ENCODE peak calls at places on chromosomes 3 and 15, in four cellular contexts. M is astrocyte of the spinal cord, N is sigmoid colon, S is WTC11. A is an unnamed sample.

GRCh38 chr3:170296703-170297102 is 60.8 kb upstream of the SKIL start:
- DNase-seq in M (no peak), S (no peak), N (no peak), A (no peak)

GRCh38 chr3:54393150-54393549 is 270.8 kb downstream of the CACNA2D3 start:
- DNase-seq in N (no peak), S (no peak), M (no peak), A (no peak)

GRCh38 chr3:112327371-112327951 is 5.5 kb upstream of the CD200 start:
- DNase-seq in S (no peak), N (no peak), M (peak), A (peak)

GRCh38 chr15:89954541-89954940 is 41.8 kb upstream of the ARPIN start:
- DNase-seq in S (no peak), M (no peak), N (no peak), A (no peak)

GRCh38 chr3:185658504-185658912 is 72.4 kb downstream of the SENP2 start:
- DNase-seq in S (no peak), M (peak), N (peak), A (peak)

GRCh38 chr3:72347819-72348319 is 500.4 kb downstream of the SHQ1 start:
- DNase-seq in S (peak), M (peak), N (peak), A (no peak)

GRCh38 chr3:62876064-62876463 is 848 bp upstream of the CADPS start:
- DNase-seq in M (peak), N (no peak), S (peak), A (no peak)

GRCh38 chr3:142602630-142603339 is 6.6 kb downstream of the PLS1 start:
- DNase-seq in M (no peak), N (no peak), S (no peak), A (no peak)

GRCh38 chr15:70095387-70096214 is 2.1 kb downstream of the TLE3 start:
- DNase-seq in S (peak), N (peak), M (no peak), A (no peak)

GRCh38 chr3:57221883-57222282 is 5.6 kb upstream of the APPL1 start:
- DNase-seq in S (no peak), N (no peak), M (peak), A (peak)

GRCh38 chr3:58999134-58999778 is 50.6 kb downstream of the CFAP20DC start:
- DNase-seq in M (no peak), N (no peak), S (no peak), A (peak)

GRCh38 chr15:59266015-59266414 is 59.4 kb downstream of the LDHAL6B start:
- DNase-seq in S (no peak), N (no peak), M (no peak), A (no peak)

GRCh38 chr15:91572110-91572509 is 281.4 kb upstream of the SLCO3A1 start:
- DNase-seq in S (no peak), N (no peak), M (peak), A (no peak)

GRCh38 chr15:40477703-40478269 is 7.0 kb downstream of the CHST14 start:
- DNase-seq in M (no peak), N (no peak), S (no peak), A (no peak)

GRCh38 chr3:134485075-134485536 is 679 bp downstream of the ANAPC13 start:
- DNase-seq in M (no peak), S (no peak), N (no peak), A (no peak)

GRCh38 chr3:179801263-179801662 is 148.4 kb downstream of the USP13 start:
- DNase-seq in N (no peak), M (peak), S (no peak), A (peak)

GRCh38 chr15:38885001-38885400 is 320.4 kb upstream of the RASGRP1 start:
- DNase-seq in N (no peak), M (peak), S (no peak), A (peak)

GRCh38 chr3:133509482-133509881 is 64.0 kb upstream of the CDV3 start:
- DNase-seq in N (no peak), S (no peak), M (no peak), A (no peak)

GRCh38 chr3:43790476-43790875 is 99.7 kb downstream of the ABHD5 start:
- DNase-seq in M (no peak), N (no peak), S (no peak), A (no peak)

GRCh38 chr15:69760890-69761568 is 308.4 kb downstream of the RPLP1 start:
- DNase-seq in S (no peak), N (peak), M (peak), A (peak)

GRCh38 chr3:170259853-170260386 is 37.7 kb downstream of the PRKCI start:
- DNase-seq in M (no peak), S (no peak), N (no peak), A (no peak)

GRCh38 chr15:70503073-70503745 is 260.1 kb downstream of the UACA start:
- DNase-seq in N (no peak), M (no peak), S (no peak), A (no peak)

GRCh38 chr3:58564456-58565160 is 12.6 kb downstream of the FAM107A start:
- DNase-seq in N (no peak), M (peak), S (no peak), A (peak)

GRCh38 chr15:65902373-65902772 is 33.1 kb downstream of the RAB11A start:
- DNase-seq in M (no peak), S (no peak), N (peak), A (no peak)

GRCh38 chr3:36373084-36373483 is 7.2 kb upstream of the STAC start:
- DNase-seq in S (no peak), M (peak), N (no peak), A (no peak)

GRCh38 chr3:39281533-39281932 is 1.7 kb upstream of the CX3CR1 start:
- DNase-seq in M (no peak), S (no peak), N (no peak), A (no peak)

GRCh38 chr15:80012060-80012726 is 41.2 kb upstream of the BCL2A1 start:
- DNase-seq in S (no peak), M (no peak), N (no peak), A (no peak)

GRCh38 chr3:51830986-51831385 is 30.4 kb upstream of the IQCF2 start:
- DNase-seq in S (no peak), M (no peak), N (no peak), A (no peak)

GRCh38 chr3:60652829-60653228 is 598.4 kb downstream of the FHIT start:
- DNase-seq in N (no peak), M (no peak), S (no peak), A (no peak)

GRCh38 chr3:60651799-60652198 is 599.5 kb downstream of the FHIT start:
- DNase-seq in N (no peak), S (no peak), M (no peak), A (no peak)

GRCh38 chr3:60645801-60646200 is 605.5 kb downstream of the FHIT start:
- DNase-seq in S (no peak), M (no peak), N (no peak), A (no peak)

GRCh38 chr3:60650171-60650570 is 601.1 kb downstream of the FHIT start:
- DNase-seq in M (no peak), N (no peak), S (no peak), A (no peak)
- TF ChIP-seq CTCF in M (no peak), N (no peak), S (no peak), A (no peak)

DNA sequence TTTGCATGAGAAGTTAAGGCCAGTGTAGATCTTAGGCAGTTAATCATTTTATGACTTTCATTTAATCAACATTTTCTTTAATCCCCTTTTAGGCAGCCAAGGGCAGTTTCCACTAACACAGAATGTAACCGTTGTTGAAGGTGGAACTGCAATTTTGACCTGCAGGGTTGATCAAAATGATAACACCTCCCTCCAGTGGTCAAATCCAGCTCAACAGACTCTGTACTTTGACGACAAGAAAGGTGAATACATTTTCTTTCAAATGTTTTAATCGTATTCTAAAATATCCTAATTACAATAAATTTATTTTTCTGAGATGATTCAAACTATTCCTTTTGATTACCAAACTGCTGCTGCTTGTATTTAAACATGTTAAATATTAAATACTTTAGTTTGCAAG is 843.2 kb downstream of the CADM2 start:
- DNase-seq in N (no peak), S (peak), M (no peak), A (no peak)
- TF ChIP-seq CTCF in N (no peak), S (peak), M (peak), A (peak)

GRCh38 chr15:84946772-84947489 is 34.7 kb upstream of the PDE8A start:
- DNase-seq in M (no peak), N (peak), S (no peak), A (no peak)

GRCh38 chr15:84942456-84942855 is 39.2 kb upstream of the PDE8A start:
- DNase-seq in N (peak), S (no peak), M (no peak), A (no peak)

GRCh38 chr15:84947947-84948830 is 33.5 kb upstream of the PDE8A start:
- DNase-seq in N (peak), M (peak), S (no peak), A (peak)

GRCh38 chr15:84944311-84944710 is 37.3 kb upstream of the PDE8A start:
- DNase-seq in M (no peak), N (peak), S (no peak), A (no peak)

DNA sequence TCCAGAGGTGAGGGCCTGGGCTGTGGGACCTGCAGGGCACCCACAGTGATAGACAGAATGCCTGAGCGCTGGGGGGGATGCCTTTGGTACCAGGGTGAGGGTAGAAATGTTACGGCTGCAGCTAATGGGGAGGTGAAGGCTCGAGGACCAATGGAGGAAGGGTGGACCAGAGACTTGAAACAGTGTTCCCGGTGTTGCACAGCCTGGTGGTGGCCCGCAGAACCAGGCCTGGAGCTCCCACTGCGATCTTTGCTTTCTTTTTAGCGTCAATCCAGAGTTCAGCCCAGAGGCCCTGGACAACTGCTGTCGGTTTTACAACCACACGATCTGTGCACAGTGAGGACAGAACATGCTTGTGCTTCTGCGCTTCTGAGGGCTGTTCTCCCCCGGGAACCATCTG is 36.8 kb upstream of the PDE8A start:
- DNase-seq in M (no peak), S (no peak), N (peak), A (no peak)
- TF ChIP-seq CTCF in M (no peak), S (no peak), N (no peak), A (no peak)

GRCh38 chr3:157767602-157768001 is 264.4 kb upstream of the VEPH1 start:
- DNase-seq in N (no peak), M (peak), S (no peak), A (no peak)
- TF ChIP-seq CTCF in N (no peak), M (no peak), S (no peak), A (no peak)

GRCh38 chr15:23859008-23859407 is 171.9 kb upstream of the NDN start:
- DNase-seq in N (no peak), M (no peak), S (no peak), A (no peak)

GRCh38 chr15:23855947-23856346 is 168.8 kb upstream of the NDN start:
- DNase-seq in S (no peak), M (no peak), N (no peak), A (no peak)

GRCh38 chr15:23854535-23855252 is 167.6 kb upstream of the NDN start:
- DNase-seq in M (no peak), S (no peak), N (no peak), A (no peak)

GRCh38 chr15:23855260-23855659 is 168.2 kb upstream of the NDN start:
- DNase-seq in N (no peak), M (no peak), S (no peak), A (no peak)

DNA sequence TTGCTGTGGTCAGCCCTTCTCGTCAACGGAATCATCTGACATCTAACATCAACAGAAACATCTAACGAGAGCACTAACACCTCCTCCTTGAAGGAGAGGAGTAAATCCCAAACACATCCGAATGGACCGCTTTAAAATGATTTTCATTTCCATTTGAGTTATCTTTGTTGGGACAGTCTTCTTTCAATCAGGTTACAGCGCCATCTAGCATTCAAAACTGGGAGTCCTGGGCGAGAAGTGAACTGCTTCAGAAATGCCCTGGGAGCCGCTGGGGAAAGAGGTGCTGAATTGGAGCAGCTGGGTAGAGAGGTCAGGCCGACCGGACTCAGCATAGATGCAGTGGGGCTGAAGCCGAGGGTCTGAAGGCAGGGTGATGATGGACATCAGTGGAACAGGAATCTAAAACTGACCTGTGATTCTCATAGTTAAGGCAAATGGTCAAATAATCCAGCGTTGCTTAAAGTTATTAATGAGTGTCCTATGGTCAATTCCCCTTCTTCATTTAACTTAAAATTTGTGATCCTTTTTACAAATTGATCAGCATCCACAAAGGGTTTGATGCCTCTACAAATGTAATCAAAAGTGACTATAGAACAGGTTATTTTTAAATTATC is 170.0 kb upstream of the NDN start:
- DNase-seq in N (no peak), M (peak), S (peak), A (no peak)
- TF ChIP-seq CTCF in N (no peak), M (peak), S (peak), A (peak)

DNA sequence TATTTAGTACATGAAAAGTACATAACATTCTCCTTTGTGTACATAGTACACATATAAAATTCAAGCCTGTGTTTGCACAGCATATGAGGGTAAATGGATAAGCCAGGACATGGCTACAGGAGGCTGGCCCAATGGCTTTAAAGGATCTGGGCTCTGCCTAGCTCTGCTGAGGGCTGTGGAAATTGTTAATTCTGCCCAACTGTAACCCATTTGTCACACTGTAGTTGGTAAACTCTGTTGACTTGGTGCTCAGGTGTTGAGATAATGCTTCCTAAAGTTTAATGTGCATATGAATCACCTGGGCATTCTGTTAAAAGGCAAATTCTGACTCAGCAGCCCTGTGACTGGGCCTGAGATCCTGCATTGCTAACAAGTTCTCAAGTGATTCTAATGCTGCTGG is 196.5 kb upstream of the ZPLD1 start:
- DNase-seq in M (no peak), S (no peak), N (no peak), A (no peak)
- TF ChIP-seq CTCF in M (no peak), S (no peak), N (no peak), A (no peak)

DNA sequence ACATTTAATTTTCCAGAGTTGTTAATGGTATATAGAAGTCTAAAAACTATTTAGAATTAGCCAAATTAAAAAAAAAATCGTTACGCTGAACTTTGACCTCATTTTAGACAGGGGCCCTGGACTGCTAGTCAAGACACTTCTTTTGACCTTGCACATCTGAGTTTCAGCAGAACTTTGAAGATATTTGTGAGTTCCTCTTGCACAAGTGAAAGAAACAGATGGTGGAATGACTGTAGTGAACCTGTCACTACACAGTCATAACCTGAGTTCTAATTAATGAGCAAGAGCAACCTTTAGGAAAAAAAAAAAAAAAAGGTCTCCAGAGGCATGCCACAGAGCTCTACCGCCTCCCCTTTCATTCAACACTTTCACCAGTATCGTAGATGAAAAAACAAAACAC is 5.3 kb downstream of the MYO5C start:
- DNase-seq in S (no peak), M (no peak), N (no peak), A (no peak)
- TF ChIP-seq CTCF in S (no peak), M (no peak), N (no peak), A (no peak)

GRCh38 chr3:125496701-125497100 is 23.3 kb downstream of the SNX4 start:
- DNase-seq in N (no peak), M (no peak), S (no peak), A (no peak)
- TF ChIP-seq CTCF in N (no peak), M (no peak), S (no peak), A (no peak)

GRCh38 chr15:36808401-36809160 is 229.2 kb downstream of the CDIN1 start:
- DNase-seq in N (no peak), M (peak), S (no peak), A (no peak)

GRCh38 chr15:36811903-36812302 is 232.5 kb downstream of the CDIN1 start:
- DNase-seq in M (no peak), S (no peak), N (no peak), A (no peak)

GRCh38 chr15:36814085-36814484 is 234.7 kb downstream of the CDIN1 start:
- DNase-seq in N (no peak), S (no peak), M (no peak), A (no peak)

GRCh38 chr15:36809380-36809779 is 230.0 kb downstream of the CDIN1 start:
- DNase-seq in S (no peak), N (no peak), M (no peak), A (no peak)

DNA sequence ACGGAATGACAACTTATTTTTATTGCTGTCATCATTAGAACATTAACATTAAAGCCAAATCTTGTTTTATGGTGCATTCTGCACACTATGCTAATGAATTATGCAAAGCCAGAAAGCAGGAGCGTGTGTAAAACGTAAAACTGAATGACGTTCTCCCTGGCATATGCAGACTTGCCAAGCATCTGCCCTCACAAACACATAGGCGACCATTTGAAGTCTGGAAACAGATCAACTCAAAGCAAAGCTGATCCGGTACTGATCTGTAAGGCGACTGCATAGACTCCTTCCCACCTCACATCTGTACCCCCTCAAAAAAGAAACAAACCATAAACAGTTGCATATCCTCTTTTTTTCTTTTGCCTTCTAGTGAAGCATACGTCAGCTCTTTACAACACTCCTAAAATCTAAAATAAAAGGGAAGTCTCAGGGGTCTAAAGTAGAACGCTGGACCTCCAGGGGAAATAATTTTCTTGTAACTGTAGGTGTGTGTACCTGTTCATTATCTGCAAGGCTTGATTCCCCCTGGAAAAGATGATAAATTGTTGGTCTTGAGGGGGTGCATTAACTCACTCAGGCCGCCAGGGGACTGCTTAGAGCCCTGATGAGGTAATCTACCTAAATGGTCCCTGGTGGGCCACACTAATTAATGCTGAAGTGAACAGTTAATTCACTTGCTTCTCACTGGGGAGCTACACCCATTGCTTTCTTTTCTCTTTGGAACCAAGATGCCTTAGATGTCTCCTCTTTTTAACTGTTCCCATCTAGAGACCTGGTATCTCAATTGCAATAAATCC is 231.4 kb downstream of the CDIN1 start:
- DNase-seq in S (peak), M (no peak), N (no peak), A (no peak)
- TF ChIP-seq CTCF in S (peak), M (peak), N (peak), A (peak)

A was measured in HFFc6.